ENCODE peak calls at places on chromosomes 3 and 15, in four cellular contexts. Z is esophagus squamous epithelium, G is activated T-cell treated with anti-CD3 and anti-CD28 coated beads for 1 hour, M is ELF-1. U is an unnamed sample.

GRCh38 chr3:62940763-62941632 is 65.8 kb upstream of the CADPS start:
- DNase-seq in Z (no peak), G (no peak), M (peak), U (no peak)

GRCh38 chr15:66006986-66007385 is 137.7 kb downstream of the RAB11A start:
- DNase-seq in Z (no peak), G (no peak), M (peak), U (no peak)

GRCh38 chr3:133927543-133928066 is 31.9 kb upstream of the RAB6B start:
- DNase-seq in Z (no peak), G (peak), M (peak), U (no peak)

GRCh38 chr3:140323561-140323960 is 354.3 kb upstream of the TRIM42 start:
- DNase-seq in Z (no peak), G (no peak), M (no peak), U (no peak)

GRCh38 chr3:62154457-62155148 is 218.7 kb downstream of the FEZF2 start:
- DNase-seq in Z (no peak), G (no peak), M (no peak), U (no peak)

GRCh38 chr3:9881440-9881839 is 1.4 kb upstream of the CIDEC start:
- DNase-seq in Z (no peak), G (no peak), M (no peak), U (no peak)

GRCh38 chr3:106824856-106825255 is 552.4 kb upstream of the CCDC54 start:
- DNase-seq in Z (no peak), G (no peak), M (peak), U (no peak)

GRCh38 chr3:52198643-52199608 is 966 bp downstream of the ALAS1 start:
- DNase-seq in Z (no peak), G (no peak), M (no peak), U (no peak)

GRCh38 chr3:171268677-171269076 is 191.5 kb downstream of the TNIK start:
- DNase-seq in Z (no peak), G (no peak), M (no peak), U (no peak)

GRCh38 chr3:142279965-142280590 is 54.7 kb upstream of the GK5 start:
- DNase-seq in Z (no peak), G (no peak), M (peak), U (no peak)

GRCh38 chr3:13045904-13046568 is 27.2 kb downstream of the IQSEC1 start:
- DNase-seq in Z (no peak), G (no peak), M (no peak), U (no peak)

GRCh38 chr3:30511524-30512278 is 94.7 kb upstream of the TGFBR2 start:
- DNase-seq in Z (no peak), G (no peak), M (no peak), U (no peak)

GRCh38 chr3:114714237-114714636 is 420.4 kb downstream of the TIGIT start:
- DNase-seq in Z (no peak), G (no peak), M (no peak), U (no peak)

GRCh38 chr3:111768571-111769100 is 90.4 kb upstream of the PHLDB2 start:
- DNase-seq in Z (no peak), G (no peak), M (no peak), U (no peak)

GRCh38 chr3:161422171-161422693 is 50.9 kb upstream of the SPTSSB start:
- DNase-seq in Z (no peak), G (no peak), M (no peak), U (no peak)

GRCh38 chr3:70757658-70758057 is 445.2 kb upstream of the MDFIC2 start:
- DNase-seq in Z (no peak), G (no peak), M (no peak), U (no peak)

GRCh38 chr3:141237701-141238521 is 6.3 kb downstream of the PXYLP1 start:
- DNase-seq in Z (no peak), G (no peak), M (no peak), U (peak)

GRCh38 chr15:86691091-86691490 is 611.4 kb downstream of the AGBL1 start:
- DNase-seq in Z (no peak), G (no peak), M (no peak), U (no peak)

GRCh38 chr3:28345690-28346089 is 2.8 kb upstream of the ZCWPW2 start:
- DNase-seq in Z (no peak), G (no peak), M (no peak), U (no peak)

GRCh38 chr3:188776447-188776846 is 395.3 kb upstream of the TPRG1 start:
- DNase-seq in Z (no peak), G (no peak), M (no peak), U (no peak)

GRCh38 chr15:49464513-49464912 is 41.5 kb downstream of the FGF7 start:
- DNase-seq in Z (no peak), G (no peak), M (no peak), U (no peak)

GRCh38 chr15:79218588-79219200 is 63.8 kb upstream of the ANKRD34C start:
- DNase-seq in Z (no peak), G (no peak), M (no peak), U (no peak)

GRCh38 chr15:49558924-49559323 is 61.7 kb downstream of the FAM227B start:
- DNase-seq in Z (no peak), G (no peak), M (no peak), U (no peak)

GRCh38 chr3:50515565-50516047 is 12.2 kb upstream of the CACNA2D2 start:
- DNase-seq in Z (no peak), G (peak), M (peak), U (peak)

GRCh38 chr3:134249442-134249841 is 1.2 kb downstream of the RYK start:
- DNase-seq in Z (no peak), G (no peak), M (no peak), U (no peak)

GRCh38 chr3:74883690-74884089 is 269.2 kb upstream of the CNTN3 start:
- DNase-seq in Z (no peak), G (no peak), M (no peak), U (no peak)

GRCh38 chr3:123807820-123808219 is 76.3 kb downstream of the MYLK start:
- DNase-seq in Z (no peak), G (no peak), M (no peak), U (no peak)

GRCh38 chr3:8204846-8205624 is 296.6 kb upstream of the LMCD1 start:
- DNase-seq in Z (no peak), G (no peak), M (no peak), U (no peak)

GRCh38 chr15:73867956-73868355 is 5.4 kb upstream of the TBC1D21 start:
- DNase-seq in Z (no peak), G (no peak), M (no peak), U (no peak)

GRCh38 chr3:66037986-66038369 is 740 bp downstream of the MAGI1 start:
- DNase-seq in Z (no peak), G (no peak), M (peak), U (no peak)

GRCh38 chr3:50532062-50532705 is 28.8 kb upstream of the CACNA2D2 start:
- DNase-seq in Z (no peak), G (no peak), M (no peak), U (no peak)

GRCh38 chr3:156939315-156939714 is 113.2 kb downstream of the LEKR1 start:
- DNase-seq in Z (no peak), G (no peak), M (no peak), U (no peak)

GRCh38 chr3:83890039-83890762 is 1068.6 kb upstream of the CADM2 start:
- DNase-seq in Z (no peak), G (no peak), M (no peak), U (no peak)

GRCh38 chr3:39183231-39184080 is 8.9 kb downstream of the XIRP1 start:
- DNase-seq in Z (no peak), G (no peak), M (no peak), U (peak)

GRCh38 chr3:194956697-194957396 is 271.2 kb downstream of the FAM43A start:
- DNase-seq in Z (no peak), G (no peak), M (no peak), U (no peak)

U was measured in cardiac septum.